ENCODE peak calls at places on chromosomes 11 and 22, in eight cellular contexts. One of them, this sample, is unnamed.

GRCh38 chr11:61834278-61835004 is 6.3 kb downstream of the FADS2 start:
- DNase-seq in HFF-Myc: no peak
- DNase-seq in Daoy: peak
- DNase-seq in Panc1: no peak
- DNase-seq in stimulated activated naive CD8-positive, alpha-beta T cell treated with anti-CD3 and anti-CD28 coated beads, Interleukin-15, amount 100 ng/mL, for 72 hours: peak
- DNase-seq in cardiac muscle cell: peak
- DNase-seq in M059J: peak
- DNase-seq in HCEC 1CT: peak
- DNase-seq in this sample: peak

GRCh38 chr22:38792833-38793232 is 1.1 kb downstream of the DNAL4 start:
- DNase-seq in HFF-Myc: no peak
- DNase-seq in Daoy: peak
- DNase-seq in Panc1: no peak
- DNase-seq in stimulated activated naive CD8-positive, alpha-beta T cell treated with anti-CD3 and anti-CD28 coated beads, Interleukin-15, amount 100 ng/mL, for 72 hours: no peak
- DNase-seq in cardiac muscle cell: no peak
- DNase-seq in M059J: peak
- DNase-seq in HCEC 1CT: no peak
- DNase-seq in this sample: peak

GRCh38 chr11:34192481-34193401 is 87.3 kb downstream of the NAT10 start:
- DNase-seq in HFF-Myc: peak
- DNase-seq in Daoy: peak
- DNase-seq in Panc1: no peak
- DNase-seq in stimulated activated naive CD8-positive, alpha-beta T cell treated with anti-CD3 and anti-CD28 coated beads, Interleukin-15, amount 100 ng/mL, for 72 hours: no peak
- DNase-seq in cardiac muscle cell: no peak
- DNase-seq in M059J: peak
- DNase-seq in HCEC 1CT: peak
- DNase-seq in this sample: peak

GRCh38 chr11:126335463-126335760 is 20.1 kb upstream of the ST3GAL4 start:
- DNase-seq in HFF-Myc: no peak
- DNase-seq in Daoy: no peak
- DNase-seq in Panc1: no peak
- DNase-seq in stimulated activated naive CD8-positive, alpha-beta T cell treated with anti-CD3 and anti-CD28 coated beads, Interleukin-15, amount 100 ng/mL, for 72 hours: no peak
- DNase-seq in cardiac muscle cell: no peak
- DNase-seq in M059J: no peak
- DNase-seq in HCEC 1CT: no peak
- DNase-seq in this sample: no peak

GRCh38 chr22:50209893-50210292 is 9.1 kb downstream of the SELENOO start:
- DNase-seq in HFF-Myc: peak
- DNase-seq in Daoy: peak
- DNase-seq in Panc1: peak
- DNase-seq in stimulated activated naive CD8-positive, alpha-beta T cell treated with anti-CD3 and anti-CD28 coated beads, Interleukin-15, amount 100 ng/mL, for 72 hours: peak
- DNase-seq in cardiac muscle cell: peak
- DNase-seq in M059J: peak
- DNase-seq in HCEC 1CT: peak
- DNase-seq in this sample: peak

GRCh38 chr22:29339381-29340235 is 24.1 kb upstream of the RASL10A start:
- DNase-seq in HFF-Myc: no peak
- DNase-seq in Daoy: peak
- DNase-seq in Panc1: no peak
- DNase-seq in stimulated activated naive CD8-positive, alpha-beta T cell treated with anti-CD3 and anti-CD28 coated beads, Interleukin-15, amount 100 ng/mL, for 72 hours: no peak
- DNase-seq in cardiac muscle cell: no peak
- DNase-seq in M059J: no peak
- DNase-seq in HCEC 1CT: no peak
- DNase-seq in this sample: no peak

GRCh38 chr22:43501951-43502874 is 90.4 kb downstream of the MPPED1 start:
- DNase-seq in HFF-Myc: no peak
- DNase-seq in Daoy: no peak
- DNase-seq in Panc1: no peak
- DNase-seq in stimulated activated naive CD8-positive, alpha-beta T cell treated with anti-CD3 and anti-CD28 coated beads, Interleukin-15, amount 100 ng/mL, for 72 hours: no peak
- DNase-seq in cardiac muscle cell: no peak
- DNase-seq in M059J: no peak
- DNase-seq in HCEC 1CT: no peak
- DNase-seq in this sample: no peak

GRCh38 chr22:23158516-23159286 is 13.4 kb downstream of the RAB36 start:
- DNase-seq in HFF-Myc: no peak
- DNase-seq in Daoy: no peak
- DNase-seq in Panc1: no peak
- DNase-seq in stimulated activated naive CD8-positive, alpha-beta T cell treated with anti-CD3 and anti-CD28 coated beads, Interleukin-15, amount 100 ng/mL, for 72 hours: no peak
- DNase-seq in cardiac muscle cell: no peak
- DNase-seq in M059J: no peak
- DNase-seq in HCEC 1CT: no peak
- DNase-seq in this sample: no peak

GRCh38 chr22:37157516-37158289 is 8.0 kb upstream of the IL2RB start:
- DNase-seq in HFF-Myc: no peak
- DNase-seq in Daoy: peak
- DNase-seq in Panc1: no peak
- DNase-seq in stimulated activated naive CD8-positive, alpha-beta T cell treated with anti-CD3 and anti-CD28 coated beads, Interleukin-15, amount 100 ng/mL, for 72 hours: no peak
- DNase-seq in cardiac muscle cell: no peak
- DNase-seq in M059J: peak
- DNase-seq in HCEC 1CT: no peak
- DNase-seq in this sample: peak

GRCh38 chr11:15852179-15852578 is 504.2 kb downstream of the SOX6 start:
- DNase-seq in HFF-Myc: no peak
- DNase-seq in Daoy: peak
- DNase-seq in Panc1: no peak
- DNase-seq in stimulated activated naive CD8-positive, alpha-beta T cell treated with anti-CD3 and anti-CD28 coated beads, Interleukin-15, amount 100 ng/mL, for 72 hours: no peak
- DNase-seq in cardiac muscle cell: no peak
- DNase-seq in M059J: no peak
- DNase-seq in HCEC 1CT: no peak
- DNase-seq in this sample: no peak

GRCh38 chr11:9014826-9015225 is 11.0 kb upstream of the NRIP3 start:
- DNase-seq in HFF-Myc: no peak
- DNase-seq in Daoy: no peak
- DNase-seq in Panc1: no peak
- DNase-seq in stimulated activated naive CD8-positive, alpha-beta T cell treated with anti-CD3 and anti-CD28 coated beads, Interleukin-15, amount 100 ng/mL, for 72 hours: no peak
- DNase-seq in cardiac muscle cell: no peak
- DNase-seq in M059J: peak
- DNase-seq in HCEC 1CT: no peak
- DNase-seq in this sample: no peak

GRCh38 chr11:20477418-20478090 is 90.0 kb downstream of the PRMT3 start:
- DNase-seq in HFF-Myc: no peak
- DNase-seq in Daoy: no peak
- DNase-seq in Panc1: peak
- DNase-seq in stimulated activated naive CD8-positive, alpha-beta T cell treated with anti-CD3 and anti-CD28 coated beads, Interleukin-15, amount 100 ng/mL, for 72 hours: no peak
- DNase-seq in cardiac muscle cell: no peak
- DNase-seq in M059J: peak
- DNase-seq in HCEC 1CT: no peak
- DNase-seq in this sample: no peak

GRCh38 chr22:27183474-27183873 is 526.1 kb downstream of the MIAT start:
- DNase-seq in HFF-Myc: no peak
- DNase-seq in Daoy: no peak
- DNase-seq in Panc1: no peak
- DNase-seq in stimulated activated naive CD8-positive, alpha-beta T cell treated with anti-CD3 and anti-CD28 coated beads, Interleukin-15, amount 100 ng/mL, for 72 hours: no peak
- DNase-seq in cardiac muscle cell: no peak
- DNase-seq in M059J: no peak
- DNase-seq in HCEC 1CT: no peak
- DNase-seq in this sample: no peak

GRCh38 chr11:71327156-71328085 is 75.0 kb upstream of the SHANK2 start:
- DNase-seq in HFF-Myc: no peak
- DNase-seq in Daoy: no peak
- DNase-seq in Panc1: no peak
- DNase-seq in stimulated activated naive CD8-positive, alpha-beta T cell treated with anti-CD3 and anti-CD28 coated beads, Interleukin-15, amount 100 ng/mL, for 72 hours: no peak
- DNase-seq in cardiac muscle cell: no peak
- DNase-seq in M059J: no peak
- DNase-seq in HCEC 1CT: no peak
- DNase-seq in this sample: no peak

GRCh38 chr22:19178065-19178658 is 374 bp downstream of the SLC25A1 start:
- DNase-seq in HFF-Myc: no peak
- DNase-seq in Daoy: peak
- DNase-seq in Panc1: no peak
- DNase-seq in stimulated activated naive CD8-positive, alpha-beta T cell treated with anti-CD3 and anti-CD28 coated beads, Interleukin-15, amount 100 ng/mL, for 72 hours: no peak
- DNase-seq in cardiac muscle cell: peak
- DNase-seq in M059J: peak
- DNase-seq in HCEC 1CT: peak
- DNase-seq in this sample: peak

GRCh38 chr22:22709719-22710445 is 65.5 kb downstream of the GGTLC2 start:
- DNase-seq in HFF-Myc: no peak
- DNase-seq in Daoy: no peak
- DNase-seq in Panc1: no peak
- DNase-seq in stimulated activated naive CD8-positive, alpha-beta T cell treated with anti-CD3 and anti-CD28 coated beads, Interleukin-15, amount 100 ng/mL, for 72 hours: no peak
- DNase-seq in cardiac muscle cell: no peak
- DNase-seq in M059J: no peak
- DNase-seq in HCEC 1CT: no peak
- DNase-seq in this sample: no peak

GRCh38 chr11:126153999-126154398 is 57.5 kb downstream of the RPUSD4 start:
- DNase-seq in HFF-Myc: peak
- DNase-seq in Daoy: peak
- DNase-seq in Panc1: no peak
- DNase-seq in stimulated activated naive CD8-positive, alpha-beta T cell treated with anti-CD3 and anti-CD28 coated beads, Interleukin-15, amount 100 ng/mL, for 72 hours: no peak
- DNase-seq in cardiac muscle cell: no peak
- DNase-seq in M059J: peak
- DNase-seq in HCEC 1CT: peak
- DNase-seq in this sample: peak

GRCh38 chr11:70528794-70529580 is 130.7 kb downstream of the CTTN start:
- DNase-seq in HFF-Myc: no peak
- DNase-seq in Daoy: no peak
- DNase-seq in Panc1: no peak
- DNase-seq in stimulated activated naive CD8-positive, alpha-beta T cell treated with anti-CD3 and anti-CD28 coated beads, Interleukin-15, amount 100 ng/mL, for 72 hours: no peak
- DNase-seq in cardiac muscle cell: no peak
- DNase-seq in M059J: no peak
- DNase-seq in HCEC 1CT: no peak
- DNase-seq in this sample: no peak

GRCh38 chr11:112160452-112160851 is 3.4 kb downstream of the IL18 start:
- DNase-seq in HFF-Myc: no peak
- DNase-seq in Daoy: no peak
- DNase-seq in Panc1: no peak
- DNase-seq in stimulated activated naive CD8-positive, alpha-beta T cell treated with anti-CD3 and anti-CD28 coated beads, Interleukin-15, amount 100 ng/mL, for 72 hours: no peak
- DNase-seq in cardiac muscle cell: no peak
- DNase-seq in M059J: no peak
- DNase-seq in HCEC 1CT: no peak
- DNase-seq in this sample: no peak

GRCh38 chr11:33291004-33291777 is 34.0 kb downstream of the HIPK3 start:
- DNase-seq in HFF-Myc: no peak
- DNase-seq in Daoy: no peak
- DNase-seq in Panc1: no peak
- DNase-seq in stimulated activated naive CD8-positive, alpha-beta T cell treated with anti-CD3 and anti-CD28 coated beads, Interleukin-15, amount 100 ng/mL, for 72 hours: no peak
- DNase-seq in cardiac muscle cell: peak
- DNase-seq in M059J: no peak
- DNase-seq in HCEC 1CT: no peak
- DNase-seq in this sample: no peak

GRCh38 chr22:37256075-37256726 is 12.1 kb upstream of the RAC2 start:
- DNase-seq in HFF-Myc: no peak
- DNase-seq in Daoy: no peak
- DNase-seq in Panc1: no peak
- DNase-seq in stimulated activated naive CD8-positive, alpha-beta T cell treated with anti-CD3 and anti-CD28 coated beads, Interleukin-15, amount 100 ng/mL, for 72 hours: no peak
- DNase-seq in cardiac muscle cell: no peak
- DNase-seq in M059J: no peak
- DNase-seq in HCEC 1CT: no peak
- DNase-seq in this sample: no peak

GRCh38 chr11:66639066-66639813 is 737 bp downstream of the RBM4 start:
- DNase-seq in HFF-Myc: no peak
- DNase-seq in Daoy: peak
- DNase-seq in Panc1: no peak
- DNase-seq in stimulated activated naive CD8-positive, alpha-beta T cell treated with anti-CD3 and anti-CD28 coated beads, Interleukin-15, amount 100 ng/mL, for 72 hours: peak
- DNase-seq in cardiac muscle cell: peak
- DNase-seq in M059J: peak
- DNase-seq in HCEC 1CT: peak
- DNase-seq in this sample: peak

GRCh38 chr22:20579273-20580120 is 72.1 kb downstream of the MED15 start:
- DNase-seq in HFF-Myc: no peak
- DNase-seq in Daoy: no peak
- DNase-seq in Panc1: no peak
- DNase-seq in stimulated activated naive CD8-positive, alpha-beta T cell treated with anti-CD3 and anti-CD28 coated beads, Interleukin-15, amount 100 ng/mL, for 72 hours: no peak
- DNase-seq in cardiac muscle cell: no peak
- DNase-seq in M059J: no peak
- DNase-seq in HCEC 1CT: no peak
- DNase-seq in this sample: no peak

GRCh38 chr22:31618471-31619176 is 43.4 kb downstream of the PISD start:
- DNase-seq in HFF-Myc: no peak
- DNase-seq in Daoy: no peak
- DNase-seq in Panc1: no peak
- DNase-seq in stimulated activated naive CD8-positive, alpha-beta T cell treated with anti-CD3 and anti-CD28 coated beads, Interleukin-15, amount 100 ng/mL, for 72 hours: no peak
- DNase-seq in cardiac muscle cell: no peak
- DNase-seq in M059J: no peak
- DNase-seq in HCEC 1CT: no peak
- DNase-seq in this sample: no peak

GRCh38 chr11:791658-792534 is 2.0 kb upstream of the CEND1 start:
- DNase-seq in HFF-Myc: no peak
- DNase-seq in Daoy: no peak
- DNase-seq in Panc1: no peak
- DNase-seq in stimulated activated naive CD8-positive, alpha-beta T cell treated with anti-CD3 and anti-CD28 coated beads, Interleukin-15, amount 100 ng/mL, for 72 hours: no peak
- DNase-seq in cardiac muscle cell: no peak
- DNase-seq in M059J: no peak
- DNase-seq in HCEC 1CT: no peak
- DNase-seq in this sample: no peak

GRCh38 chr11:66912361-66912760 is 45.8 kb downstream of the PC start:
- DNase-seq in HFF-Myc: no peak
- DNase-seq in Daoy: no peak
- DNase-seq in Panc1: no peak
- DNase-seq in stimulated activated naive CD8-positive, alpha-beta T cell treated with anti-CD3 and anti-CD28 coated beads, Interleukin-15, amount 100 ng/mL, for 72 hours: no peak
- DNase-seq in cardiac muscle cell: no peak
- DNase-seq in M059J: no peak
- DNase-seq in HCEC 1CT: no peak
- DNase-seq in this sample: no peak

GRCh38 chr11:11141019-11141418 is 212.0 kb downstream of the CSNK2A3 start:
- DNase-seq in HFF-Myc: no peak
- DNase-seq in Daoy: no peak
- DNase-seq in Panc1: no peak
- DNase-seq in stimulated activated naive CD8-positive, alpha-beta T cell treated with anti-CD3 and anti-CD28 coated beads, Interleukin-15, amount 100 ng/mL, for 72 hours: no peak
- DNase-seq in cardiac muscle cell: no peak
- DNase-seq in M059J: no peak
- DNase-seq in HCEC 1CT: no peak
- DNase-seq in this sample: peak

GRCh38 chr11:121841487-121842167 is 274.4 kb downstream of the BLID start:
- DNase-seq in HFF-Myc: peak
- DNase-seq in Daoy: peak
- DNase-seq in Panc1: no peak
- DNase-seq in stimulated activated naive CD8-positive, alpha-beta T cell treated with anti-CD3 and anti-CD28 coated beads, Interleukin-15, amount 100 ng/mL, for 72 hours: no peak
- DNase-seq in cardiac muscle cell: no peak
- DNase-seq in M059J: peak
- DNase-seq in HCEC 1CT: peak
- DNase-seq in this sample: peak

GRCh38 chr11:119676461-119677020 is 52.5 kb downstream of the NECTIN1 start:
- DNase-seq in HFF-Myc: peak
- DNase-seq in Daoy: peak
- DNase-seq in Panc1: no peak
- DNase-seq in stimulated activated naive CD8-positive, alpha-beta T cell treated with anti-CD3 and anti-CD28 coated beads, Interleukin-15, amount 100 ng/mL, for 72 hours: no peak
- DNase-seq in cardiac muscle cell: no peak
- DNase-seq in M059J: peak
- DNase-seq in HCEC 1CT: peak
- DNase-seq in this sample: peak

GRCh38 chr11:7561562-7561961 is 47.8 kb downstream of the PPFIBP2 start:
- DNase-seq in HFF-Myc: no peak
- DNase-seq in Daoy: no peak
- DNase-seq in Panc1: no peak
- DNase-seq in stimulated activated naive CD8-positive, alpha-beta T cell treated with anti-CD3 and anti-CD28 coated beads, Interleukin-15, amount 100 ng/mL, for 72 hours: no peak
- DNase-seq in cardiac muscle cell: no peak
- DNase-seq in M059J: no peak
- DNase-seq in HCEC 1CT: no peak
- DNase-seq in this sample: no peak

GRCh38 chr11:42013656-42014201 is 554.3 kb upstream of the LRRC4C start:
- DNase-seq in HFF-Myc: no peak
- DNase-seq in Daoy: no peak
- DNase-seq in Panc1: no peak
- DNase-seq in stimulated activated naive CD8-positive, alpha-beta T cell treated with anti-CD3 and anti-CD28 coated beads, Interleukin-15, amount 100 ng/mL, for 72 hours: no peak
- DNase-seq in cardiac muscle cell: no peak
- DNase-seq in M059J: no peak
- DNase-seq in HCEC 1CT: no peak
- DNase-seq in this sample: no peak

GRCh38 chr11:125313271-125314222 is 149.0 kb downstream of the PKNOX2 start:
- DNase-seq in HFF-Myc: no peak
- DNase-seq in Daoy: no peak
- DNase-seq in Panc1: no peak
- DNase-seq in stimulated activated naive CD8-positive, alpha-beta T cell treated with anti-CD3 and anti-CD28 coated beads, Interleukin-15, amount 100 ng/mL, for 72 hours: no peak
- DNase-seq in cardiac muscle cell: no peak
- DNase-seq in M059J: peak
- DNase-seq in HCEC 1CT: no peak
- DNase-seq in this sample: peak

GRCh38 chr11:92975285-92975684 is 5.8 kb downstream of the MTNR1B start:
- DNase-seq in HFF-Myc: no peak
- DNase-seq in Daoy: no peak
- DNase-seq in Panc1: no peak
- DNase-seq in stimulated activated naive CD8-positive, alpha-beta T cell treated with anti-CD3 and anti-CD28 coated beads, Interleukin-15, amount 100 ng/mL, for 72 hours: no peak
- DNase-seq in cardiac muscle cell: no peak
- DNase-seq in M059J: no peak
- DNase-seq in HCEC 1CT: no peak
- DNase-seq in this sample: no peak

GRCh38 chr11:43576834-43577521 is 103.6 kb upstream of the HSD17B12 start:
- DNase-seq in HFF-Myc: no peak
- DNase-seq in Daoy: peak
- DNase-seq in Panc1: no peak
- DNase-seq in stimulated activated naive CD8-positive, alpha-beta T cell treated with anti-CD3 and anti-CD28 coated beads, Interleukin-15, amount 100 ng/mL, for 72 hours: no peak
- DNase-seq in cardiac muscle cell: peak
- DNase-seq in M059J: peak
- DNase-seq in HCEC 1CT: peak
- DNase-seq in this sample: peak